ENCODE peak calls at places on chromosomes 2 and 18, in nine cellular contexts. One of them, this sample, is unnamed.

GRCh38 chr2:68774569-68775271 is 40.1 kb downstream of the ARHGAP25 start:
- DNase-seq in CD8-positive, alpha-beta memory T cell: peak
- DNase-seq in HepG2: no peak
- DNase-seq in neuronal stem cell: no peak
- DNase-seq in HFF-Myc: no peak
- DNase-seq in astrocyte of the spinal cord: no peak
- DNase-seq in GM06990: peak
- DNase-seq in GM23248: no peak
- DNase-seq in OCI-LY7: peak
- DNase-seq in this sample: no peak

GRCh38 chr2:45643543-45644542 is 7.6 kb upstream of the PRKCE start:
- DNase-seq in CD8-positive, alpha-beta memory T cell: peak
- DNase-seq in HepG2: peak
- DNase-seq in neuronal stem cell: peak
- DNase-seq in HFF-Myc: no peak
- DNase-seq in astrocyte of the spinal cord: peak
- DNase-seq in GM06990: peak
- DNase-seq in GM23248: peak
- DNase-seq in OCI-LY7: peak
- DNase-seq in this sample: peak

GRCh38 chr2:239142296-239142695 is 258.5 kb downstream of the HDAC4 start:
- DNase-seq in CD8-positive, alpha-beta memory T cell: no peak
- DNase-seq in HepG2: no peak
- DNase-seq in neuronal stem cell: no peak
- DNase-seq in HFF-Myc: no peak
- DNase-seq in astrocyte of the spinal cord: no peak
- DNase-seq in GM06990: no peak
- DNase-seq in GM23248: no peak
- DNase-seq in OCI-LY7: no peak
- DNase-seq in this sample: no peak

GRCh38 chr2:50851891-50852290 is 180.0 kb downstream of the NRXN1 start:
- DNase-seq in CD8-positive, alpha-beta memory T cell: no peak
- DNase-seq in HepG2: no peak
- DNase-seq in neuronal stem cell: no peak
- DNase-seq in HFF-Myc: no peak
- DNase-seq in astrocyte of the spinal cord: no peak
- DNase-seq in GM06990: no peak
- DNase-seq in GM23248: no peak
- DNase-seq in OCI-LY7: no peak
- DNase-seq in this sample: no peak

GRCh38 chr2:235494716-235495372 is 1.0 kb downstream of the AGAP1 start:
- DNase-seq in CD8-positive, alpha-beta memory T cell: no peak
- DNase-seq in HepG2: no peak
- DNase-seq in neuronal stem cell: peak
- DNase-seq in HFF-Myc: no peak
- DNase-seq in astrocyte of the spinal cord: peak
- DNase-seq in GM06990: peak
- DNase-seq in GM23248: peak
- DNase-seq in OCI-LY7: no peak
- DNase-seq in this sample: peak

GRCh38 chr2:152028182-152028862 is 70.5 kb downstream of the CACNB4 start:
- DNase-seq in CD8-positive, alpha-beta memory T cell: no peak
- DNase-seq in HepG2: no peak
- DNase-seq in neuronal stem cell: no peak
- DNase-seq in HFF-Myc: no peak
- DNase-seq in astrocyte of the spinal cord: peak
- DNase-seq in GM06990: no peak
- DNase-seq in GM23248: peak
- DNase-seq in OCI-LY7: no peak
- DNase-seq in this sample: no peak

GRCh38 chr2:239304533-239305221 is 96.1 kb downstream of the HDAC4 start:
- DNase-seq in CD8-positive, alpha-beta memory T cell: no peak
- DNase-seq in HepG2: no peak
- DNase-seq in neuronal stem cell: no peak
- DNase-seq in HFF-Myc: no peak
- DNase-seq in astrocyte of the spinal cord: no peak
- DNase-seq in GM06990: no peak
- DNase-seq in GM23248: no peak
- DNase-seq in OCI-LY7: no peak
- DNase-seq in this sample: no peak

GRCh38 chr2:179129574-179130238 is 79.8 kb upstream of the CCDC141 start:
- DNase-seq in CD8-positive, alpha-beta memory T cell: no peak
- DNase-seq in HepG2: no peak
- DNase-seq in neuronal stem cell: no peak
- DNase-seq in HFF-Myc: no peak
- DNase-seq in astrocyte of the spinal cord: peak
- DNase-seq in GM06990: no peak
- DNase-seq in GM23248: peak
- DNase-seq in OCI-LY7: peak
- DNase-seq in this sample: peak

GRCh38 chr18:50453014-50453680 is 78.3 kb downstream of the SKA1 start:
- DNase-seq in CD8-positive, alpha-beta memory T cell: no peak
- DNase-seq in HepG2: no peak
- DNase-seq in neuronal stem cell: no peak
- DNase-seq in HFF-Myc: no peak
- DNase-seq in astrocyte of the spinal cord: no peak
- DNase-seq in GM06990: no peak
- DNase-seq in GM23248: no peak
- DNase-seq in OCI-LY7: no peak
- DNase-seq in this sample: no peak

GRCh38 chr2:234512884-234513669 is 16.2 kb upstream of the ARL4C start:
- DNase-seq in CD8-positive, alpha-beta memory T cell: no peak
- DNase-seq in HepG2: no peak
- DNase-seq in neuronal stem cell: no peak
- DNase-seq in HFF-Myc: no peak
- DNase-seq in astrocyte of the spinal cord: peak
- DNase-seq in GM06990: no peak
- DNase-seq in GM23248: peak
- DNase-seq in OCI-LY7: no peak
- DNase-seq in this sample: no peak

GRCh38 chr2:209496586-209496982 is 72.7 kb downstream of the MAP2 start:
- DNase-seq in CD8-positive, alpha-beta memory T cell: no peak
- DNase-seq in HepG2: no peak
- DNase-seq in neuronal stem cell: no peak
- DNase-seq in HFF-Myc: no peak
- DNase-seq in astrocyte of the spinal cord: peak
- DNase-seq in GM06990: no peak
- DNase-seq in GM23248: peak
- DNase-seq in OCI-LY7: no peak
- DNase-seq in this sample: peak

GRCh38 chr2:203811491-203812221 is 55.9 kb upstream of the CTLA4 start:
- DNase-seq in CD8-positive, alpha-beta memory T cell: peak
- DNase-seq in HepG2: peak
- DNase-seq in neuronal stem cell: no peak
- DNase-seq in HFF-Myc: peak
- DNase-seq in astrocyte of the spinal cord: peak
- DNase-seq in GM06990: no peak
- DNase-seq in GM23248: peak
- DNase-seq in OCI-LY7: no peak
- DNase-seq in this sample: peak

GRCh38 chr2:111194835-111195621 is 74.3 kb downstream of the BCL2L11 start:
- DNase-seq in CD8-positive, alpha-beta memory T cell: no peak
- DNase-seq in HepG2: peak
- DNase-seq in neuronal stem cell: no peak
- DNase-seq in HFF-Myc: no peak
- DNase-seq in astrocyte of the spinal cord: peak
- DNase-seq in GM06990: peak
- DNase-seq in GM23248: no peak
- DNase-seq in OCI-LY7: no peak
- DNase-seq in this sample: no peak

DNA sequence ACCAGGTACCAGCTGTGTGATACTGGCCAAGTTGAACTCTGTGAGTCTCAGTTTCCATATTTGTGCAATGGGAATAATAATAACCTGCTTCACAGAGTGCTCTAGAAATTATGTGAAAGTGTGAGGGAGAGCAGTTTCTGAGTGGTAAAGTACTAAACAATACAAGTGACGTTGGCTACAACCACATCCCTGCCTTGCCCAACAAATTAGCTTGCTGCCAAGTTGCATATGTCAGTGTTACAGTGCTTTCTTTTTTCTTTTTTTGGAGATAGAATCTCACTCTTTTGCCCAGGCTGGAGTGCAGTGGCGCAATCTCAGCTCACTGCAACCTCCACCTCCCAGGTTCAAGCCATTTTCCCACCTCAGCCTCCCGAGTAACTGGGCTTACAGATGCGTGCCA is 533.6 kb upstream of the MEX3C start:
- DNase-seq in CD8-positive, alpha-beta memory T cell: no peak
- DNase-seq in HepG2: no peak
- DNase-seq in neuronal stem cell: no peak
- DNase-seq in HFF-Myc: no peak
- DNase-seq in astrocyte of the spinal cord: no peak
- DNase-seq in GM06990: no peak
- DNase-seq in GM23248: no peak
- DNase-seq in OCI-LY7: no peak
- DNase-seq in this sample: no peak
- H3K4me3 ChIP-seq in CD8-positive, alpha-beta memory T cell: no peak
- H3K4me3 ChIP-seq in HepG2: no peak
- H3K4me3 ChIP-seq in neuronal stem cell: no peak
- H3K4me3 ChIP-seq in HFF-Myc: no peak
- H3K4me3 ChIP-seq in astrocyte of the spinal cord: no peak
- H3K4me3 ChIP-seq in GM06990: no peak
- H3K4me3 ChIP-seq in GM23248: no peak
- H3K4me3 ChIP-seq in OCI-LY7: no peak
- H3K4me3 ChIP-seq in this sample: no peak

DNA sequence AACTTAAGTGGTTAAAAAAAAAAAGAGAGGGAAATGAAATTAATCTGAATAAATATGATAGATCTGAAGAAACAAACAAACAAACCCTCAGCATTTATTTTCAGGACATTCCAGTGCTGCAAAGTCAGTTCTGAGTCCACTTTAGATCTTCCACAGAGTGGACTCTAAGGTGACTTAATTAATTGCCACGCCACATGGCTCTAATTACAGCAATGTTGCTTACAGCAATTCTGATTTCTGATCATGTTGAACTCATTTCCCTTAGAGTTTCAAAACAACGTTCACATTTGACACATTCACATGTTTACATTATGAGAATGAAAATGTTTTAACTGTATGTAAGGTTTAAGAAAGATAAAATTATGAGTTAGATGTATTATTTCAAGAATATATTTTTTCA is 38.6 kb upstream of the RASGRP3 start:
- DNase-seq in CD8-positive, alpha-beta memory T cell: no peak
- DNase-seq in HepG2: no peak
- DNase-seq in neuronal stem cell: no peak
- DNase-seq in HFF-Myc: no peak
- DNase-seq in astrocyte of the spinal cord: no peak
- DNase-seq in GM06990: no peak
- DNase-seq in GM23248: peak
- DNase-seq in OCI-LY7: no peak
- DNase-seq in this sample: peak
- H3K4me3 ChIP-seq in CD8-positive, alpha-beta memory T cell: no peak
- H3K4me3 ChIP-seq in HepG2: no peak
- H3K4me3 ChIP-seq in neuronal stem cell: no peak
- H3K4me3 ChIP-seq in HFF-Myc: no peak
- H3K4me3 ChIP-seq in astrocyte of the spinal cord: no peak
- H3K4me3 ChIP-seq in GM06990: no peak
- H3K4me3 ChIP-seq in GM23248: peak
- H3K4me3 ChIP-seq in OCI-LY7: no peak
- H3K4me3 ChIP-seq in this sample: no peak

DNA sequence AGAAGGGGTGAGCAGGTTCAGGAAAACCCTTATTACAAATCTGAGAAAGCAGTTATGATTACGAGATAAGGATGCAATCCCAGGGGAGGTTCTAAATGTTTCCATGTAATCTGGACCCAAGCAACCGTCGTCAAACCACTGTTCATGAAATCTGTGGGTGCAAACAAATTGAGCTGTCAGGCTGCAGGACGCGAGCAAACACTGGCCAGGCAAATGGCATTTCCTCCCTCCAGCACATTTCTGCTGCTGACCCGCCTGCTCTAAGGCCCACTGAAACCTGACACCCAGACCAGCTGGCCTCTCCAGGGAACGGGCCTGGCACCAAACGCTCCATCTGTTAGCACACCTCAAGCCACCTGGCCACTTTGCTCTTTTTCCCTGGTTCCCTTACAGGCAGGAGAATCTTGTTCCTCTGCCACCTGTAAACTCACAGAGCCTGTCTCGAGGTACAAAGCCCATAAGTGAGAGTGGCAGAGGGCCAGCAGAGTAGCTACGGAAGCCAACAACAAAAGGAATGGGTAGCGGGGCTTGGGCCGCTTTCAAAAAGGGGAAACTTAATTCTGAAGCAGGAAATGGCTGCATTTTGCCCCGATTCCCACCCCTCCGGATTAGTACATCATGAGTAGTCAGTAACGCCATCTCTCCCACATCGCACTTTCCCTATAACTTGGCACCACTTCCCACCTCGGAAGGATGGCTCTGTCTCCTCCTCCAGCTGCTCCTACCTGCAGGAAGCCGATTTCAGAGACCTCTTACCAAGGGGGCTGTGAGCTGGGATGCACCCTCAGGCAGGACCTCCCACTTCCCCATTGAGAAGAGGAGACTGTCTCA is 26.4 kb downstream of the CRACDL start:
- DNase-seq in CD8-positive, alpha-beta memory T cell: no peak
- DNase-seq in HepG2: peak
- DNase-seq in neuronal stem cell: peak
- DNase-seq in HFF-Myc: peak
- DNase-seq in astrocyte of the spinal cord: peak
- DNase-seq in GM06990: no peak
- DNase-seq in GM23248: peak
- DNase-seq in OCI-LY7: peak
- DNase-seq in this sample: peak
- H3K4me3 ChIP-seq in CD8-positive, alpha-beta memory T cell: no peak
- H3K4me3 ChIP-seq in HepG2: peak
- H3K4me3 ChIP-seq in neuronal stem cell: no peak
- H3K4me3 ChIP-seq in HFF-Myc: no peak
- H3K4me3 ChIP-seq in astrocyte of the spinal cord: no peak
- H3K4me3 ChIP-seq in GM06990: no peak
- H3K4me3 ChIP-seq in GM23248: no peak
- H3K4me3 ChIP-seq in OCI-LY7: peak
- H3K4me3 ChIP-seq in this sample: no peak

DNA sequence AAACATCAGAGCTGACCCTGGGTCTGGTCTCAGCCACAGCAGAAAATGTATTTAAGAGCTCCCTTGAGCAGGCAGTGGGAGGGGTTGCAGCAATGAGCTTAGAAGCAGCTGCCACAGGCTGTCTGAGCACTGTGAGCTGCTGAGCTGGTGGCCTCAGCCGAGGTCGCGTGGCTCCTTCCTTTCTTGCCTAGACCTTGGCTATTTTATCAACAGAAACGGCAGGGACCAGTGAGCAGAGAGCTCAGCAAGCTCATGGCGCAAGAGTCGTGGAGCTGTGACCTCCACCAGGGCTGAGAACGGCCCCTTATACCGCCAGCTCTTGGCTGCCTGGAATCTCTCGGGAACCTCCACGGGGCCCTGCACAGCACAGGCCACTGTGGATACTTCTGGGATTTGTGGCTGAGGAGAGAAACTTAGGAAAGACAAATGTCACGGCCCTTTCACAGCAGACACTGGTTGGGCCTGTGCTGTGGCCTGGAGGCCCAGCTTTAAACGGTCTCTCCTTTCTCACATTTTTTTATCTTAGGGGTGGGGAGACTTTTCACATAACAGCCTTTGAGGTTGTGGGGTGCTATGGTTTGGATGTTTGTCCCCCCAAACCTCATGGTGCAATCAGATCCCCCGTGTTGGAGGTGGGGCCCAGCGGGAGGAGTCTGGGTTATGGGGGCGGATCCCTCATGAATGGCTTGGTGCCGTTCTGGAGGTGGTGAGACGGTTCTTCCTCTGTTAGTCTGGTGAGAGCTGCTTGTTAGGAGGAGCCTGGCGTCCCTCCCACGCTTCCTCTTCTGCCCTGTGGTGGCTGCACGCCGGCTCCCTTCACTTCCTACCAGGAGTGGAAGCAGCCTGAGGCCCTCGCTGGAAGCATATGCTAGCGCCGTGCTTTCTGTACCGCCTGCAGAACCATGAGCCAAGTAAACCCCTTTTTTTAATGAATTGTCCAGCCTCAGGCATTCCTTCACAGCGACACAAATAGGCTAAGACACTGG is 1.7 kb downstream of the ALLC start:
- DNase-seq in CD8-positive, alpha-beta memory T cell: no peak
- DNase-seq in HepG2: peak
- DNase-seq in neuronal stem cell: no peak
- DNase-seq in HFF-Myc: no peak
- DNase-seq in astrocyte of the spinal cord: no peak
- DNase-seq in GM06990: no peak
- DNase-seq in GM23248: no peak
- DNase-seq in OCI-LY7: no peak
- DNase-seq in this sample: no peak
- H3K4me3 ChIP-seq in CD8-positive, alpha-beta memory T cell: no peak
- H3K4me3 ChIP-seq in HepG2: peak
- H3K4me3 ChIP-seq in neuronal stem cell: no peak
- H3K4me3 ChIP-seq in HFF-Myc: no peak
- H3K4me3 ChIP-seq in astrocyte of the spinal cord: no peak
- H3K4me3 ChIP-seq in GM06990: no peak
- H3K4me3 ChIP-seq in GM23248: no peak
- H3K4me3 ChIP-seq in OCI-LY7: no peak
- H3K4me3 ChIP-seq in this sample: no peak

This sample was measured in adipocyte.